ENCODE peak calls at places on chromosomes 2 and 18, in seven cellular contexts. One of them, this sample, is unnamed.

GRCh38 chr2:122822319-122822718 is 1066.9 kb downstream of the TSN start:
- DNase-seq in PC-3: no peak
- DNase-seq in HCT116: no peak
- DNase-seq in GM23248: no peak
- DNase-seq in GM23338: no peak
- DNase-seq in neural progenitor cell: no peak
- DNase-seq in SK-N-SH: no peak
- DNase-seq in this sample: no peak

GRCh38 chr2:111986116-111986900 is 68.8 kb upstream of the TMEM87B start:
- DNase-seq in SK-N-SH: no peak
- DNase-seq in neural progenitor cell: peak
- DNase-seq in GM23248: peak
- DNase-seq in HCT116: no peak
- DNase-seq in PC-3: no peak
- DNase-seq in GM23338: peak
- DNase-seq in this sample: no peak

GRCh38 chr2:47272031-47272864 is 117.1 kb upstream of the STPG4 start:
- DNase-seq in PC-3: peak
- DNase-seq in HCT116: peak
- DNase-seq in GM23248: peak
- DNase-seq in neural progenitor cell: peak
- DNase-seq in GM23338: peak
- DNase-seq in SK-N-SH: peak
- DNase-seq in this sample: peak

GRCh38 chr2:58731488-58731869 is 490.4 kb upstream of the FANCL start:
- DNase-seq in PC-3: peak
- DNase-seq in SK-N-SH: no peak
- DNase-seq in GM23248: no peak
- DNase-seq in GM23338: no peak
- DNase-seq in HCT116: no peak
- DNase-seq in neural progenitor cell: no peak
- DNase-seq in this sample: no peak

GRCh38 chr2:11877764-11878163 is 131.3 kb downstream of the LPIN1 start:
- DNase-seq in HCT116: no peak
- DNase-seq in SK-N-SH: no peak
- DNase-seq in neural progenitor cell: no peak
- DNase-seq in GM23338: no peak
- DNase-seq in PC-3: no peak
- DNase-seq in GM23248: no peak
- DNase-seq in this sample: no peak

GRCh38 chr2:195658541-195658890 is 1.5 kb downstream of the SLC39A10 start:
- DNase-seq in GM23338: no peak
- DNase-seq in SK-N-SH: peak
- DNase-seq in GM23248: peak
- DNase-seq in PC-3: peak
- DNase-seq in neural progenitor cell: no peak
- DNase-seq in HCT116: no peak
- DNase-seq in this sample: peak

GRCh38 chr18:33812186-33812585 is 234.2 kb downstream of the ASXL3 start:
- DNase-seq in neural progenitor cell: no peak
- DNase-seq in GM23338: no peak
- DNase-seq in SK-N-SH: no peak
- DNase-seq in HCT116: no peak
- DNase-seq in PC-3: no peak
- DNase-seq in GM23248: no peak
- DNase-seq in this sample: peak

GRCh38 chr2:155840661-155841060 is 491.9 kb downstream of the NR4A2 start:
- DNase-seq in HCT116: no peak
- DNase-seq in GM23338: no peak
- DNase-seq in PC-3: no peak
- DNase-seq in GM23248: no peak
- DNase-seq in neural progenitor cell: no peak
- DNase-seq in SK-N-SH: no peak
- DNase-seq in this sample: no peak

GRCh38 chr2:95231723-95232122 is 24.4 kb downstream of the ZNF892 start:
- DNase-seq in PC-3: peak
- DNase-seq in GM23248: peak
- DNase-seq in neural progenitor cell: peak
- DNase-seq in SK-N-SH: peak
- DNase-seq in HCT116: peak
- DNase-seq in GM23338: peak
- DNase-seq in this sample: peak

GRCh38 chr18:48228301-48228715 is 180.9 kb downstream of the ZBTB7C start:
- DNase-seq in SK-N-SH: peak
- DNase-seq in GM23338: no peak
- DNase-seq in PC-3: peak
- DNase-seq in HCT116: no peak
- DNase-seq in GM23248: peak
- DNase-seq in neural progenitor cell: no peak
- DNase-seq in this sample: no peak

GRCh38 chr18:48228841-48229240 is 180.3 kb downstream of the ZBTB7C start:
- DNase-seq in GM23248: no peak
- DNase-seq in PC-3: no peak
- DNase-seq in neural progenitor cell: peak
- DNase-seq in GM23338: no peak
- DNase-seq in HCT116: no peak
- DNase-seq in SK-N-SH: peak
- DNase-seq in this sample: no peak

GRCh38 chr18:48229445-48230052 is 179.6 kb downstream of the ZBTB7C start:
- DNase-seq in neural progenitor cell: peak
- DNase-seq in PC-3: no peak
- DNase-seq in GM23248: no peak
- DNase-seq in SK-N-SH: peak
- DNase-seq in GM23338: peak
- DNase-seq in HCT116: no peak
- DNase-seq in this sample: no peak

GRCh38 chr18:48227206-48227605 is 182.0 kb downstream of the ZBTB7C start:
- DNase-seq in GM23338: no peak
- DNase-seq in PC-3: peak
- DNase-seq in neural progenitor cell: no peak
- DNase-seq in GM23248: peak
- DNase-seq in SK-N-SH: no peak
- DNase-seq in HCT116: no peak
- DNase-seq in this sample: no peak

GRCh38 chr18:48230459-48231113 is 178.6 kb downstream of the ZBTB7C start:
- DNase-seq in PC-3: peak
- DNase-seq in SK-N-SH: peak
- DNase-seq in HCT116: peak
- DNase-seq in GM23338: peak
- DNase-seq in GM23248: peak
- DNase-seq in neural progenitor cell: peak
- DNase-seq in this sample: peak
- TF ChIP-seq EZH2phosphoT487 in PC-3: no peak
- TF ChIP-seq EZH2phosphoT487 in SK-N-SH: no peak
- TF ChIP-seq EZH2phosphoT487 in HCT116: no peak
- TF ChIP-seq EZH2phosphoT487 in GM23338: no peak
- TF ChIP-seq EZH2phosphoT487 in GM23248: no peak
- TF ChIP-seq EZH2phosphoT487 in neural progenitor cell: no peak
- TF ChIP-seq EZH2phosphoT487 in this sample: no peak

GRCh38 chr18:58247363-58247834 is 203.4 kb downstream of the NEDD4L start:
- DNase-seq in GM23338: peak
- DNase-seq in PC-3: no peak
- DNase-seq in SK-N-SH: no peak
- DNase-seq in HCT116: no peak
- DNase-seq in GM23248: peak
- DNase-seq in neural progenitor cell: peak
- DNase-seq in this sample: no peak
- H2AFZ ChIP-seq in GM23338: no peak
- H2AFZ ChIP-seq in PC-3: no peak
- H2AFZ ChIP-seq in SK-N-SH: no peak
- H2AFZ ChIP-seq in HCT116: no peak
- H2AFZ ChIP-seq in GM23248: peak
- H2AFZ ChIP-seq in neural progenitor cell: peak
- H2AFZ ChIP-seq in this sample: peak

DNA sequence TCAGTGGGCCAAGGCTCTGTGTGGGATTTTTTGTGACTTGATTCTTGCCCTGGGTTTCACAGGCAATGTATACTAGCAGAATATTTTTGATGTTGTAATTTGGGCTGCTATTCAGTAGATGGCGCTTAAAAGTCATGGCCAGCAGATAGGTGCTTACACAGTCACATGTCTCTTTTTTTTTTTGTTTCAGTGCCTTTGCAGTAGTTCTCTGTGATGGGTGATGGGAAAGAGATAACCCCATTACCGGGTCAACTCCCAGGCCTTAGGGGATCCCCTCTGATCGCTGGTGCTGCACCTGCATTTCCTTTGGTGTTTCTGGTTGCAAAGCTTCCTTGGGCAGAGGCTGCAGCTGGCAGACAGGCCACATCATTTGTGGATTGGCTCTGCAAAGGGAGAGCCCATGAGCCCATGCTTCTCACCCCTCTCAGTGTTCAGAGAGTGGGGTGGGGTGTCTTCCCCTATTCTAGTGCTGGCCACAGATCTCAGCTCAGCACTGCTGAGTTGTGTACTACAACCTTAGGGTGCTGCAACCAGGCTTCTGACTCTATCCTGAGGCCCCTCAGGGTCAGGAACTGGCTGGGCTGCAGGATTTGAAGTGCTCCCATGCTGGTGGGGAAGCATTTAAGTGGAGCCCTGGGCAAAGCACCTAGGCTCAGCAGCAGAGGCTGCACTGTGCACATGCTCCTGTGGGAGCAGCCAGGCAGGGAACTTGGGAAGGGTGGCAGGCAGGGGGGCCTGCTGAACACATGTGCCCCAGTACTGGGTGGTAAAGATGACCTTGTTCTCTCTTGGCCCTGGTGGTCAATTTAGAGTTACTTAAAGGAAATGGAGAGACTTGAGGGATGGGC is 219.8 kb upstream of the SPHKAP start:
- DNase-seq in SK-N-SH: no peak
- DNase-seq in HCT116: no peak
- DNase-seq in PC-3: peak
- DNase-seq in GM23338: peak
- DNase-seq in neural progenitor cell: no peak
- DNase-seq in GM23248: no peak
- DNase-seq in this sample: no peak
- TF ChIP-seq EZH2phosphoT487 in SK-N-SH: no peak
- TF ChIP-seq EZH2phosphoT487 in HCT116: no peak
- TF ChIP-seq EZH2phosphoT487 in PC-3: no peak
- TF ChIP-seq EZH2phosphoT487 in GM23338: no peak
- TF ChIP-seq EZH2phosphoT487 in neural progenitor cell: no peak
- TF ChIP-seq EZH2phosphoT487 in GM23248: no peak
- TF ChIP-seq EZH2phosphoT487 in this sample: no peak

DNA sequence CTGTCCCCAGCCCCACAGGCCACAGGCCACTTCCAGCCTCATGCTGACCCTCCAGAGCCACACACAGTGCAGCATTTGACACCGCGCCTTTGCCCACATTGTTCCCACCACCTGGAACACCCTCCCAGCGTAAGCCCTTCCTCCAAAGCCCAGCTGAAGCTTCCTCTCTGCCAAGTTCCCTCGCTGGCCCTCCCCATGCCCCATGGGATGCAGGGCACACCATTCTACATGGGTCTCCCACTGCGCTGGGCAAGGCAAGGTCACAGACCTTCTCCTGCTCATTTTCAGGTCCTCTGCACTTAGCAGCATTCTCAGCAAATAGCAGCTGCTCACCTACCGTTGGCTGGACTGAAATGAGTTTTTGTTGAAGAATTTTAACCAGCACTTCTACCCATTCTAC is 455.5 kb downstream of the EIPR1 start:
- DNase-seq in HCT116: no peak
- DNase-seq in GM23338: no peak
- DNase-seq in SK-N-SH: no peak
- DNase-seq in neural progenitor cell: no peak
- DNase-seq in GM23248: no peak
- DNase-seq in PC-3: no peak
- DNase-seq in this sample: no peak
- H2AFZ ChIP-seq in HCT116: no peak
- H2AFZ ChIP-seq in GM23338: no peak
- H2AFZ ChIP-seq in SK-N-SH: no peak
- H2AFZ ChIP-seq in neural progenitor cell: no peak
- H2AFZ ChIP-seq in GM23248: no peak
- H2AFZ ChIP-seq in PC-3: no peak
- H2AFZ ChIP-seq in this sample: no peak

DNA sequence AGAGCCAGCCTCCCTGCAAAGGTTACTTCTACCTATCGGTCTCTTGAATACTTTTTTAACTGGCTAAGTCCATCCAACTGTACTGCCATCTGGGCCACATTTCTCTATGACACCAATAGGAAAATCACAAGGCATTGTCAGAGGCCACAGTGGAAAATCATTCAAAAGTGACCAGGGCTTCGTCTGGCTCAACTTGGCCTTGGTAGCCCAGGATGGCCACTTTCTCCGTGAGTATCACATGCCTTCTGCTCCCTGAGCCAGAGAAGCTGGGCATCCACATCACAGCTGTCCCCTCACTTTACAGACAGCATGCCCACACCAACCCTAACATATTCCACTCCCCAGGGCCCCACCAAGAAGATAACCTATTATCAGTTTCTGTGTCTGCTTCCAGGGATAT is 5.8 kb downstream of the CIB4 start:
- DNase-seq in GM23248: no peak
- DNase-seq in GM23338: no peak
- DNase-seq in HCT116: no peak
- DNase-seq in SK-N-SH: no peak
- DNase-seq in PC-3: no peak
- DNase-seq in neural progenitor cell: no peak
- DNase-seq in this sample: no peak
- TF ChIP-seq EZH2phosphoT487 in GM23248: no peak
- TF ChIP-seq EZH2phosphoT487 in GM23338: no peak
- TF ChIP-seq EZH2phosphoT487 in HCT116: no peak
- TF ChIP-seq EZH2phosphoT487 in SK-N-SH: no peak
- TF ChIP-seq EZH2phosphoT487 in PC-3: no peak
- TF ChIP-seq EZH2phosphoT487 in neural progenitor cell: no peak
- TF ChIP-seq EZH2phosphoT487 in this sample: no peak

This sample was measured in hepatocyte.